ENCODE peak calls at places on chromosome 7, in four cellular contexts. L is activated CD8-positive, alpha-beta memory T cell treated with anti-CD3 and anti-CD28 coated beads for 4 hours; B is non-pigmented ciliary epithelial cell; A is CD4-positive, alpha-beta T cell. J is an unnamed sample.

GRCh38 chr7:97499204-97499603 is 232.7 kb upstream of the TAC1 start:
- DNase-seq in A (no peak), B (no peak), L (no peak), J (no peak)

GRCh38 chr7:110633313-110633712 is 457.6 kb upstream of the LRRN3 start:
- DNase-seq in A (no peak), L (no peak), B (no peak), J (no peak)

GRCh38 chr7:27116962-27117686 is 13.4 kb downstream of the HOXA4 start:
- DNase-seq in A (no peak), B (no peak), L (no peak), J (no peak)

GRCh38 chr7:47258798-47259197 is 323.1 kb downstream of the TNS3 start:
- DNase-seq in A (no peak), L (no peak), B (no peak), J (no peak)

GRCh38 chr7:51299391-51300133 is 17.0 kb downstream of the COBL start:
- DNase-seq in A (no peak), L (no peak), B (no peak), J (no peak)

GRCh38 chr7:100966542-100967291 is 2.6 kb upstream of the MUC12 start:
- DNase-seq in A (no peak), B (no peak), L (no peak), J (no peak)

GRCh38 chr7:102943425-102944169 is 30.8 kb downstream of the LRRC17 start:
- DNase-seq in B (no peak), L (no peak), A (no peak), J (no peak)

GRCh38 chr7:128804472-128804871 is 12.7 kb downstream of the CCDC136 start:
- DNase-seq in A (no peak), L (no peak), B (no peak), J (no peak)

GRCh38 chr7:69994907-69995542 is 396.8 kb downstream of the AUTS2 start:
- DNase-seq in A (no peak), L (no peak), B (no peak), J (no peak)

GRCh38 chr7:112505495-112505894 is 24.7 kb downstream of the LSMEM1 start:
- DNase-seq in B (no peak), A (no peak), L (no peak), J (no peak)

GRCh38 chr7:156223935-156224334 is 411.7 kb upstream of the SHH start:
- DNase-seq in B (no peak), L (no peak), A (no peak), J (no peak)

GRCh38 chr7:31017036-31017747 is 34.9 kb upstream of the ADCYAP1R1 start:
- DNase-seq in A (no peak), L (no peak), B (no peak), J (no peak)

GRCh38 chr7:48083114-48083830 is 5.8 kb upstream of the UPP1 start:
- DNase-seq in L (no peak), A (no peak), B (no peak), J (peak; percentile 81)

GRCh38 chr7:70569335-70569819 is 562.6 kb upstream of the GALNT17 start:
- DNase-seq in B (peak; percentile 37), A (no peak), L (no peak), J (no peak)

GRCh38 chr7:98802088-98802780 is 67.6 kb downstream of the TMEM130 start:
- DNase-seq in L (no peak), A (no peak), B (peak; percentile 6), J (no peak)

GRCh38 chr7:92709912-92710311 is 119.7 kb upstream of the FAM133B start:
- DNase-seq in A (no peak), B (no peak), L (no peak), J (no peak)

GRCh38 chr7:29469306-29469705 is 94.3 kb upstream of the PRR15 start:
- DNase-seq in A (no peak), L (no peak), B (no peak), J (no peak)

GRCh38 chr7:2993396-2993795 is 50.3 kb downstream of the CARD11 start:
- DNase-seq in A (no peak), B (no peak), L (no peak), J (no peak)

GRCh38 chr7:158829021-158829341 is 328 bp downstream of the ESYT2 start:
- DNase-seq in L (no peak), A (peak; percentile 61), B (no peak), J (no peak)

J was measured in HS-27A.